ENCODE peak calls at places on chromosome 10, in seven cellular contexts. M is hepatocyte, Z is SK-N-SH, P is GM23338, K is PC-3, B is mammary epithelial cell, F is H9. H is an unnamed sample. For H3K4me1, the result is how much of the 10 kb centered on the place peaks cover.

GRCh38 chr10:30792025-30792424 is 162.5 kb upstream of the LYZL2 start:
- DNase-seq in M (no peak), Z (no peak), P (no peak), K (no peak), B (no peak), F (no peak), H (no peak)

GRCh38 chr10:78184851-78185692 is 151.4 kb downstream of the RPS24 start:
- DNase-seq in M (no peak), Z (no peak), P (no peak), K (no peak), B (peak), F (no peak), H (no peak)

GRCh38 chr10:46273506-46274477 is 13.0 kb upstream of the ANTXRL start:
- DNase-seq in M (no peak), Z (no peak), P (peak), K (no peak), B (no peak), F (peak), H (peak)

GRCh38 chr10:34003561-34003960 is 669.1 kb upstream of the NRP1 start:
- DNase-seq in M (no peak), Z (no peak), P (no peak), K (no peak), B (no peak), F (no peak), H (no peak)

GRCh38 chr10:48879476-48879875 is 60.2 kb downstream of the LRRC18 start:
- DNase-seq in M (no peak), Z (no peak), P (no peak), K (no peak), B (no peak), F (no peak), H (no peak)

GRCh38 chr10:56653289-56653688 is 292.2 kb upstream of the ZWINT start:
- DNase-seq in M (no peak), Z (no peak), P (no peak), K (no peak), B (peak), F (no peak), H (no peak)

GRCh38 chr10:68992721-68993440 is 4.3 kb downstream of the KIFBP start:
- DNase-seq in M (peak), Z (no peak), P (no peak), K (peak), B (peak), F (no peak), H (no peak)

GRCh38 chr10:133131754-133132710 is 28.0 kb upstream of the KNDC1 start:
- DNase-seq in M (no peak), Z (peak), P (no peak), K (no peak), B (no peak), F (peak), H (no peak)

GRCh38 chr10:67959839-67960476 is 75.5 kb downstream of the SIRT1 start:
- DNase-seq in M (peak), Z (peak), P (no peak), K (no peak), B (no peak), F (no peak), H (no peak)

GRCh38 chr10:44804661-44805060 is 106.5 kb upstream of the TMEM72 start:
- DNase-seq in M (no peak), Z (no peak), P (no peak), K (no peak), B (no peak), F (no peak), H (no peak)

GRCh38 chr10:84783386-84783785 is 455.0 kb downstream of the CCSER2 start:
- DNase-seq in M (peak), Z (peak), P (peak), K (peak), B (peak), F (peak), H (no peak)

GRCh38 chr10:62093863-62094291 is 174.8 kb downstream of the RTKN2 start:
- DNase-seq in M (no peak), Z (no peak), P (no peak), K (peak), B (peak), F (no peak), H (peak)

GRCh38 chr10:106873770-106874717 is 290.5 kb downstream of the SORCS1 start:
- DNase-seq in M (no peak), Z (no peak), P (no peak), K (no peak), B (no peak), F (no peak), H (no peak)

GRCh38 chr10:132689721-132690360 is 96.1 kb downstream of the NKX6-2 start:
- DNase-seq in M (no peak), Z (no peak), P (no peak), K (no peak), B (no peak), F (peak), H (no peak)

GRCh38 chr10:62085404-62085803 is 183.2 kb downstream of the RTKN2 start:
- DNase-seq in M (no peak), Z (no peak), P (no peak), K (no peak), B (no peak), F (no peak), H (no peak)

GRCh38 chr10:50503661-50504320 is 120.0 kb downstream of the SGMS1 start:
- DNase-seq in M (no peak), Z (no peak), P (no peak), K (peak), B (peak), F (no peak), H (peak)

GRCh38 chr10:132095403-132096113 is 29.8 kb downstream of the JAKMIP3 start:
- DNase-seq in M (no peak), Z (no peak), P (no peak), K (no peak), B (no peak), F (no peak), H (no peak)

GRCh38 chr10:53314856-53315255 is 542.3 kb upstream of the MBL2 start:
- DNase-seq in M (peak), Z (no peak), P (peak), K (peak), B (peak), F (no peak), H (peak)

GRCh38 chr10:119399466-119399865 is 143.1 kb downstream of the RGS10 start:
- DNase-seq in M (no peak), Z (no peak), P (no peak), K (no peak), B (no peak), F (no peak), H (no peak)

GRCh38 chr10:45420453-45421192 is 46.6 kb downstream of the ALOX5 start:
- DNase-seq in M (no peak), Z (no peak), P (no peak), K (peak), B (peak), F (no peak), H (peak)

GRCh38 chr10:34721201-34721840 is 93.8 kb downstream of the PARD3 start:
- DNase-seq in M (no peak), Z (no peak), P (no peak), K (peak), B (peak), F (no peak), H (peak)

GRCh38 chr10:28721318-28721717 is 44.0 kb downstream of the BAMBI start:
- DNase-seq in M (no peak), Z (no peak), P (no peak), K (no peak), B (no peak), F (no peak), H (no peak)

GRCh38 chr10:79405995-79406515 is 39.4 kb downstream of the ZCCHC24 start:
- DNase-seq in M (no peak), Z (no peak), P (no peak), K (no peak), B (no peak), F (no peak), H (no peak)

GRCh38 chr10:79404690-79405131 is 40.7 kb downstream of the ZCCHC24 start:
- DNase-seq in M (no peak), Z (no peak), P (no peak), K (no peak), B (no peak), F (no peak), H (no peak)

GRCh38 chr10:79404231-79404609 is 41.2 kb downstream of the ZCCHC24 start:
- DNase-seq in M (peak), Z (no peak), P (peak), K (peak), B (peak), F (no peak), H (no peak)

GRCh38 chr10:79406683-79407396 is 38.6 kb downstream of the ZCCHC24 start:
- DNase-seq in M (no peak), Z (no peak), P (no peak), K (no peak), B (no peak), F (no peak), H (no peak)

GRCh38 chr10:79405221-79405994 is 40.0 kb downstream of the ZCCHC24 start:
- DNase-seq in M (peak), Z (no peak), P (no peak), K (no peak), B (no peak), F (no peak), H (no peak)
- H3K4me1 ChIP-seq in M (half or more), Z (under half), P (under half), K (under half), B (under half), F (under half), H (under half)

DNA sequence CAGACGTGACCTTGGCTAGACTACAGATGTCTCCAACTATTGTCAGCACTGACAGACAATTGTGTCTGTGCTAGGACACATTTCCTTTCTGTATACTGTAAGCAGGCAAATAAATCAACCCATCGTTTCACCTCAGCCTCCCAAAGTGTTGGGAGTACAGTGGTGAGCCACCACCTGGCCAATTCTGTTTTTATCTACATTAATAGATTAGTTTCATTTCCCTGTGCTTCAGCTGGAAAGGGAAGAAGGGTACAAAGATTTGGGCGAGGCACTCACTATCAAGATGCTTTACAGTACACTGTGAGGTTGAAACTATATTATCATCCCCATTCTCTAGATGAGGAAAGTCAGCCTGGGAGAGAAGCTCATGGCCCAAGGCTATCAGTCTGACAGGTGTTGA is 21.9 kb downstream of the SFR1 start:
- DNase-seq in M (no peak), Z (no peak), P (no peak), K (no peak), B (no peak), F (no peak), H (no peak)
- H3K27ac ChIP-seq in M (no peak), Z (no peak), P (no peak), K (no peak), B (no peak), F (no peak), H (no peak)

GRCh38 chr10:93496322-93497041 is at the start of gene CEP55:
- DNase-seq in M (peak), Z (peak), P (peak), K (peak), B (peak), F (peak), H (peak)

GRCh38 chr10:93494494-93494893 is 1.9 kb upstream of the CEP55 start:
- DNase-seq in M (no peak), Z (no peak), P (no peak), K (no peak), B (no peak), F (no peak), H (no peak)

GRCh38 chr10:93501650-93502049 is 5.2 kb downstream of the CEP55 start:
- DNase-seq in M (no peak), Z (no peak), P (no peak), K (no peak), B (no peak), F (no peak), H (no peak)

GRCh38 chr10:93495654-93496321 is 624 bp upstream of the CEP55 start:
- DNase-seq in M (peak), Z (peak), P (peak), K (peak), B (peak), F (no peak), H (no peak)

DNA sequence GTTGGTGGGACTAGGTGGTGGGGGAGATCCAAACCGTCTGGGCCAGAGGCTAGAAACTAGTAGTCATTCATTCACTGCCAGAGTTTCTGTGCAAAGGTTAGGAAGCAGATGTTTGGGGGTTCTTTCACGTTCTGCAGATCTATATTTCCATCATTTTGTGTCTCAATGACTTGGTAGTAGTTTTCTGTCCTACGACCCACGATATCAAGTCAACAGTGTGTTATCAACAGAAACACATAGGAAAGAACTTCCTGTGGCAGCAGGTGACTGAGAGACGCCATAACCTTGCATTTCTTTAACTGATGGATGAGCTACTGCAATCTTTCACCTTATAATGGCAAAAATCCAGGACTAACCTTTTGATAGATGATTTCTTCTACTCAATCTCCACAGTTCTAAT is 1.8 kb downstream of the CEP55 start:
- DNase-seq in M (no peak), Z (no peak), P (no peak), K (no peak), B (no peak), F (no peak), H (no peak)
- H2AFZ ChIP-seq in M (no peak), Z (no peak), P (no peak), K (no peak), B (no peak), F (no peak), H (no peak)

DNA sequence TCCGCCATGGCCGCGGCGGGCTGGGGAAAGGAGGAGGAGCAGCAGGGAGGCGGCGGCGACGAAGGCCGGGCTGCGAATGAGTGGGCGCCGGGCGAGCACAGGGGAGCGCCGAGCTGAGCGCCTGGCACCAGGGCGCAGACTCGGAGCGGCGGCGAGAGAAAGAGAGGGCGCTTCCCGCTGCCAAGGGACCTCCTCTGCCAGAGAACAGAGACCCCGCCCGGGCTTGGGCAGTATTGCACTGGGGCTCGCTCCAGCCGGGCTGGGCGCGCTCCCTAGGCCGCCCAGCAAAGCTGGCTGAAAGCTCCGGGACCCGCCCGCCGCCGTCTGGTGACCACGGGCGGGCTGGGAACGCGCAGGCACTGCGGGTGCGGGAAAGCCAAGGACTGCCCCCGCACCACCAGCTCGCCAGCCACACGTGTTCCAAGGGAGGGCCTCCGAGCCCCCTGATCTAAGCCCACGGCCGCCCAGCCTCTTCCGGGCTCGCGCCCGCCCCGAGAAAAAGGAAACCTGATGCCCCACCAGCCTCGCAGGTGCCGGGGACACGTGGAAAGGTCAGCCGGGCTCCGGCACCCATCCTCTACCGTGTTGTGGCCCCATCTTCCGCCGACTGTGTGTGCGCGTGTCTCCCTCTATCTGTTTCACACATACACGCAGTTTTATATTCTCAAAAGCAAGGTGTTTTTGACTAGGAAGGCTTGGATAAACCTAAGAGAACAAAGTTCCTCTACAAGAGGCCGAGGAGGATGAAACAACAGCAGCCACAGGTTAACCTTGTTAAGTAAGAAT is at the start of gene CCDC6:
- DNase-seq in M (peak), Z (peak), P (peak), K (peak), B (peak), F (peak), H (peak)
- H3K4me1 ChIP-seq in M (under half), Z (under half), P (under half), K (under half), B (under half), F (under half), H (half or more)

GRCh38 chr10:15181576-15182156 is 13.2 kb upstream of the NMT2 start:
- DNase-seq in M (no peak), Z (no peak), P (no peak), K (peak), B (peak), F (no peak), H (no peak)

GRCh38 chr10:15180736-15181135 is 12.2 kb upstream of the NMT2 start:
- DNase-seq in M (no peak), Z (no peak), P (no peak), K (no peak), B (peak), F (no peak), H (peak)

GRCh38 chr10:15182541-15183207 is 14.2 kb upstream of the NMT2 start:
- DNase-seq in M (peak), Z (no peak), P (no peak), K (no peak), B (no peak), F (no peak), H (no peak)

GRCh38 chr10:15188629-15189028 is 20.1 kb upstream of the NMT2 start:
- DNase-seq in M (no peak), Z (no peak), P (no peak), K (no peak), B (no peak), F (no peak), H (no peak)

GRCh38 chr10:15183689-15184481 is 15.4 kb upstream of the NMT2 start:
- DNase-seq in M (no peak), Z (no peak), P (no peak), K (no peak), B (no peak), F (no peak), H (no peak)
- H3K27ac ChIP-seq in M (no peak), Z (no peak), P (no peak), K (no peak), B (no peak), F (no peak), H (no peak)

DNA sequence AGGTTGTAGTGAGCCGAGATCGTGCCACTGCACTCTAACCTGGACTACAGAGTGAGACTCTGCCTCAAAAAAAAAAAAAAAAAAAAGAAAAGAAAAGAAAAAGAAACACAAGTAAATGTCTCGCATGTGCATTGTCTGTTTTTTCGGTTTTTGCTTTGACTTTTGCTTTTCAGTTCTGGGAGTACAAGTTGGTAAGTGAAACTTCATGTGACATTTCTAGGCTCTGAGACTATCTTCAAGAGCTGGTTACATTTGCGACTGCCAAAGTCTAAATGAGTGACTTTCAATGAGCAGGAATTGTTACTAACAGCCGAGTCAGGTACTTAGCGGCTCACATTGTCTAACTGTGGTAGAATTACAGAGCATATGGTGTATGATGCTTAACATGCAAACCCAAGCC is 107.0 kb upstream of the CELF2 start:
- DNase-seq in M (no peak), Z (no peak), P (no peak), K (no peak), B (no peak), F (no peak), H (no peak)
- H2AFZ ChIP-seq in M (no peak), Z (no peak), P (peak), K (no peak), B (peak), F (no peak), H (no peak)

GRCh38 chr10:125141860-125142484 is 18.4 kb downstream of the CTBP2 start:
- DNase-seq in M (no peak), Z (no peak), P (no peak), K (no peak), B (no peak), F (no peak), H (no peak)

GRCh38 chr10:125142946-125143345 is 17.4 kb downstream of the CTBP2 start:
- DNase-seq in M (no peak), Z (no peak), P (no peak), K (no peak), B (no peak), F (no peak), H (no peak)

GRCh38 chr10:125144693-125145623 is 15.4 kb downstream of the CTBP2 start:
- DNase-seq in M (no peak), Z (peak), P (peak), K (no peak), B (peak), F (peak), H (no peak)

GRCh38 chr10:125145636-125146035 is 14.7 kb downstream of the CTBP2 start:
- DNase-seq in M (no peak), Z (no peak), P (no peak), K (no peak), B (no peak), F (no peak), H (no peak)

DNA sequence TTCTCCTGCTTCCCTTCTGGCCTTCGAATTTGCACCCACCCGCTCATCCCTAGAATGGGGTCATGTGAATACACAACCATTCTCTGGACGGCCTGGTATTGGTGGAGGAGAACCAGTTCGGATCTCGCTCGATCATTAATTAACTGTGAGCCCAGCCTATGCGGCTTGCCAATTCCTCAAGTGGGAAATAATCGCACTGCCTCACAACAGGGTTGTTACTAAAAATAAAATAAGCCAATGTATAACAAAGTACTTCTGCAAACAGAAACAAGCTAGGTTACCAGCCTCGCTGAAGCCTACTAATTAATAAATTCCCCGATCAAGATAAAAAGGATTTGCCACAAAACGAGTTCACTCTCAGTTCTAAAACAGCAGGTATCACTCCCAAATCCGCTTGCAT is 16.2 kb downstream of the CTBP2 start:
- DNase-seq in M (no peak), Z (no peak), P (no peak), K (no peak), B (no peak), F (no peak), H (no peak)
- H3K4me1 ChIP-seq in M (under half), Z (under half), P (half or more), K (under half), B (under half), F (under half), H (under half)

H was measured in PC-9.